ENCODE peak calls at places on chromosomes 12 and 14, in ten cellular contexts. R is effector CD4-positive, alpha-beta T cell; W is AG08396; N is NCI-H1092 treated with DMSO at 0.1 percent for 48 hours; G is suprapubic skin; L is NCI-H1105 treated with DMSO at 0.1 percent for 48 hours; Z is adrenal gland; A is naive thymus-derived CD4-positive, alpha-beta T cell; B is psoas muscle; V is dorsolateral prefrontal cortex. O is an unnamed sample.

GRCh38 chr12:104578453-104578852 is 121.7 kb downstream of the CHST11 start:
- DNase-seq in G (no peak), R (no peak), N (no peak), V (no peak), B (no peak), A (no peak), W (peak; percentile 58), L (no peak), Z (peak; percentile 77), O (no peak)

GRCh38 chr12:4153343-4153892 is 120.1 kb upstream of the CCND2 start:
- DNase-seq in A (no peak), G (no peak), N (no peak), B (no peak), L (no peak), Z (no peak), V (no peak), W (no peak), R (no peak), O (no peak)

GRCh38 chr12:120539303-120539702 is 5.1 kb downstream of the RNF10 start:
- DNase-seq in R (no peak), L (no peak), V (no peak), Z (no peak), A (no peak), W (peak; percentile 38), G (no peak), N (no peak), B (no peak), O (no peak)

GRCh38 chr12:95204141-95204866 is 13.0 kb downstream of the FGD6 start:
- DNase-seq in G (peak; percentile 71), L (no peak), B (no peak), W (peak; percentile 59), N (no peak), R (no peak), V (no peak), A (no peak), Z (peak; percentile 71), O (no peak)

GRCh38 chr14:23525611-23526010 is 26.0 kb downstream of the ZFHX2 start:
- DNase-seq in B (no peak), Z (no peak), V (no peak), L (no peak), R (no peak), A (no peak), G (no peak), W (no peak), N (no peak), O (no peak)

GRCh38 chr12:57340104-57340503 is 89.1 kb upstream of the STAC3 start:
- DNase-seq in L (no peak), G (no peak), A (no peak), W (peak; percentile 55), Z (peak; percentile 90), V (peak; percentile 54), N (no peak), R (no peak), B (peak; percentile 56), O (peak; percentile 33)

GRCh38 chr12:96313606-96314005 is 86.6 kb downstream of the CDK17 start:
- DNase-seq in R (no peak), W (no peak), N (no peak), A (no peak), G (no peak), Z (no peak), V (no peak), L (no peak), B (no peak), O (no peak)

GRCh38 chr14:62308316-62308715 is 546.1 kb downstream of the SNAPC1 start:
- DNase-seq in V (no peak), G (no peak), Z (peak; percentile 47), R (no peak), B (no peak), N (no peak), L (no peak), W (no peak), A (no peak), O (no peak)

GRCh38 chr14:53515264-53515663 is 362.1 kb upstream of the DDHD1 start:
- DNase-seq in N (no peak), L (no peak), B (no peak), G (no peak), R (no peak), W (no peak), Z (no peak), A (no peak), V (no peak), O (no peak)

GRCh38 chr14:102898776-102899515 is 23.5 kb upstream of the AMN start:
- DNase-seq in A (no peak), Z (no peak), L (no peak), R (no peak), N (no peak), B (no peak), V (no peak), W (no peak), G (no peak), O (no peak)

GRCh38 chr14:60724080-60724618 is at the start of gene SIX4:
- DNase-seq in W (peak; percentile 88), R (no peak), Z (peak; percentile 80), G (peak; percentile 59), L (peak; percentile 97), B (peak; percentile 90), V (peak; percentile 43), N (peak; percentile 96), A (no peak), O (peak; percentile 78)

GRCh38 chr12:65532162-65532561 is 253.7 kb downstream of the MSRB3 start:
- DNase-seq in W (peak; percentile 37), L (no peak), R (no peak), B (no peak), A (no peak), Z (no peak), N (no peak), G (no peak), V (no peak), O (no peak)